ENCODE peak calls at places on chromosome 21, in five cellular contexts. V is Right ventricle myocardium inferior, G is NCI-H2081, E is GM13976, Z is memory B cell. J is an unnamed sample.
A peak's percentile ranks its signal among the peaks of the same experiment; 100 is the strongest.

GRCh38 chr21:44496900-44497550 is 41.7 kb downstream of the LRRC3 start:
- DNase-seq in V (no peak), Z (no peak), E (no peak), G (no peak), J (no peak)

GRCh38 chr21:25963186-25963585 is 207.4 kb downstream of the APP start:
- DNase-seq in G (no peak), Z (no peak), V (no peak), E (no peak), J (no peak)

GRCh38 chr21:16587671-16588379 is 858.0 kb downstream of the USP25 start:
- DNase-seq in Z (no peak), G (no peak), E (no peak), V (no peak), J (no peak)

GRCh38 chr21:43956019-43956666 is 56.0 kb upstream of the TRAPPC10 start:
- DNase-seq in G (no peak), V (no peak), Z (no peak), E (no peak), J (no peak)

GRCh38 chr21:27649323-27649722 is 682.4 kb upstream of the ADAMTS5 start:
- DNase-seq in Z (no peak), V (no peak), E (no peak), G (no peak), J (no peak)

GRCh38 chr21:24436236-24436635 is 1171.0 kb downstream of the MRPL39 start:
- DNase-seq in V (no peak), Z (no peak), G (no peak), E (no peak), J (peak; percentile 11)

GRCh38 chr21:29678616-29679015 is 261.2 kb downstream of the GRIK1 start:
- DNase-seq in V (no peak), G (no peak), Z (no peak), E (no peak), J (no peak)

GRCh38 chr21:35048706-35049617 is at the start of gene RUNX1:
- DNase-seq in Z (peak; percentile 70), G (no peak), E (peak; percentile 72), V (no peak), J (peak; percentile 21)

GRCh38 chr21:40381111-40381510 is 465.8 kb downstream of the DSCAM start:
- DNase-seq in E (no peak), Z (no peak), V (no peak), G (no peak), J (no peak)

GRCh38 chr21:42489991-42490390 is 6.0 kb downstream of the RSPH1 start:
- DNase-seq in E (no peak), V (no peak), G (no peak), Z (no peak), J (no peak)

GRCh38 chr21:45465105-45465504 is 60.1 kb downstream of the COL18A1 start:
- DNase-seq in Z (no peak), V (peak; percentile 53), E (no peak), G (no peak), J (no peak)

GRCh38 chr21:44050276-44050675 is 38.2 kb downstream of the TRAPPC10 start:
- DNase-seq in V (no peak), Z (no peak), G (no peak), E (no peak), J (no peak)

GRCh38 chr21:42518216-42518615 is 4.6 kb downstream of the SLC37A1 start:
- DNase-seq in Z (no peak), V (no peak), G (no peak), E (no peak), J (no peak)

GRCh38 chr21:43866659-43867331 is 1.8 kb downstream of the AGPAT3 start:
- DNase-seq in Z (no peak), E (peak; percentile 84), V (no peak), G (no peak), J (no peak)

GRCh38 chr21:44739316-44739715 is 27.9 kb upstream of the TSPEAR start:
- DNase-seq in V (no peak), Z (no peak), E (no peak), G (no peak), J (no peak)

GRCh38 chr21:38037416-38037815 is 121.2 kb upstream of the KCNJ6 start:
- DNase-seq in G (no peak), Z (no peak), E (no peak), V (no peak), J (no peak)

GRCh38 chr21:42404534-42404933 is 832 bp downstream of the UBASH3A start:
- DNase-seq in E (no peak), G (no peak), V (no peak), Z (no peak), J (no peak)

GRCh38 chr21:36125513-36126121 is 9.3 kb upstream of the CBR3 start:
- DNase-seq in E (peak; percentile 53), V (no peak), Z (no peak), G (no peak), J (peak; percentile 45)

GRCh38 chr21:46556802-46557201 is 48.1 kb downstream of the S100B start:
- DNase-seq in V (no peak), E (no peak), Z (no peak), G (no peak), J (no peak)

GRCh38 chr21:41665766-41666595 is 100.9 kb downstream of the RIPK4 start:
- DNase-seq in G (no peak), Z (no peak), E (no peak), V (no peak), J (no peak)

GRCh38 chr21:42472521-42472920 is 23.5 kb downstream of the RSPH1 start:
- DNase-seq in V (no peak), Z (no peak), E (no peak), G (no peak), J (no peak)

GRCh38 chr21:44377201-44377921 is 23.9 kb downstream of the TRPM2 start:
- DNase-seq in E (peak; percentile 35), G (no peak), Z (no peak), V (no peak), J (no peak)

GRCh38 chr21:43864806-43865470 is at the start of gene AGPAT3:
- DNase-seq in E (peak; percentile 73), G (no peak), Z (no peak), V (peak; percentile 73), J (no peak)

GRCh38 chr21:16742116-16742515 is 770.7 kb upstream of the CXADR start:
- DNase-seq in G (no peak), E (no peak), V (no peak), Z (no peak), J (peak; percentile 5)

GRCh38 chr21:35448876-35449599 is 399.9 kb upstream of the RUNX1 start:
- DNase-seq in E (no peak), V (no peak), G (no peak), Z (no peak), J (no peak)

GRCh38 chr21:32135401-32136363 is 143.2 kb downstream of the MIS18A start:
- DNase-seq in E (peak; percentile 39), Z (no peak), G (no peak), V (no peak), J (no peak)

GRCh38 chr21:33441489-33442477 is 38.0 kb downstream of the TMEM50B start:
- DNase-seq in G (peak; percentile 19), Z (peak; percentile 53), V (no peak), E (peak; percentile 72), J (no peak)

GRCh38 chr21:37462087-37462861 is 95.7 kb downstream of the DYRK1A start:
- DNase-seq in E (no peak), G (no peak), Z (no peak), V (no peak), J (no peak)

GRCh38 chr21:37072988-37073416 is at the start of the genes PIGP and TTC3:
- DNase-seq in E (peak; percentile 98), V (peak; percentile 94), Z (peak; percentile 98), G (peak; percentile 91), J (peak; percentile 94)

GRCh38 chr21:27365394-27365793 is 398.5 kb upstream of the ADAMTS5 start:
- DNase-seq in V (no peak), Z (no peak), G (no peak), E (no peak), J (no peak)

J was measured in nucleus accumbens.